ENCODE peak calls at places on chromosomes 1 and 21, in four cellular contexts. One of them, this sample, is unnamed.

GRCh38 chr21:42199488-42200463 is 19.2 kb upstream of the ABCG1 start:
- DNase-seq in HepG2: peak
- DNase-seq in SK-N-SH: no peak
- DNase-seq in K562: no peak
- DNase-seq in this sample: peak

GRCh38 chr1:50099654-50100053 is 9.1 kb upstream of the ELAVL4 start:
- DNase-seq in SK-N-SH: no peak
- DNase-seq in K562: no peak
- DNase-seq in HepG2: no peak
- DNase-seq in this sample: no peak

GRCh38 chr1:116415699-116416533 is 42.9 kb downstream of the ATP1A1 start:
- DNase-seq in HepG2: peak
- DNase-seq in K562: peak
- DNase-seq in SK-N-SH: peak
- DNase-seq in this sample: peak

GRCh38 chr1:161180643-161181042 is 3.3 kb upstream of the B4GALT3 start:
- DNase-seq in SK-N-SH: no peak
- DNase-seq in K562: no peak
- DNase-seq in HepG2: no peak
- DNase-seq in this sample: no peak

GRCh38 chr1:45299981-45300668 is 26.6 kb upstream of the HPDL start:
- DNase-seq in K562: peak
- DNase-seq in SK-N-SH: peak
- DNase-seq in HepG2: peak
- DNase-seq in this sample: peak

GRCh38 chr1:7491089-7491817 is 279.8 kb upstream of the VAMP3 start:
- DNase-seq in HepG2: no peak
- DNase-seq in K562: no peak
- DNase-seq in SK-N-SH: no peak
- DNase-seq in this sample: peak

GRCh38 chr1:45213892-45214291 is 7.5 kb upstream of the ZSWIM5 start:
- DNase-seq in SK-N-SH: no peak
- DNase-seq in HepG2: no peak
- DNase-seq in K562: no peak
- DNase-seq in this sample: no peak

GRCh38 chr1:55239548-55239947 is 24.4 kb upstream of the USP24 start:
- DNase-seq in HepG2: no peak
- DNase-seq in SK-N-SH: no peak
- DNase-seq in K562: no peak
- DNase-seq in this sample: no peak

GRCh38 chr21:38955495-38955894 is 149.8 kb downstream of the ETS2 start:
- DNase-seq in SK-N-SH: no peak
- DNase-seq in HepG2: no peak
- DNase-seq in K562: no peak
- DNase-seq in this sample: peak

GRCh38 chr1:242847390-242847993 is 323.0 kb upstream of the PLD5 start:
- DNase-seq in HepG2: no peak
- DNase-seq in K562: no peak
- DNase-seq in SK-N-SH: no peak
- DNase-seq in this sample: no peak

GRCh38 chr1:40650075-40650474 is 15.4 kb downstream of the RIMS3 start:
- DNase-seq in K562: peak
- DNase-seq in SK-N-SH: peak
- DNase-seq in HepG2: peak
- DNase-seq in this sample: no peak

GRCh38 chr21:18294100-18294499 is 49.5 kb downstream of the CHODL start:
- DNase-seq in K562: no peak
- DNase-seq in HepG2: no peak
- DNase-seq in SK-N-SH: no peak
- DNase-seq in this sample: no peak

GRCh38 chr1:40312238-40313205 is 4.6 kb downstream of the COL9A2 start:
- DNase-seq in SK-N-SH: no peak
- DNase-seq in K562: no peak
- DNase-seq in HepG2: peak
- DNase-seq in this sample: no peak

GRCh38 chr1:90823686-90824085 is 106.6 kb upstream of the BARHL2 start:
- DNase-seq in SK-N-SH: no peak
- DNase-seq in HepG2: no peak
- DNase-seq in K562: no peak
- DNase-seq in this sample: no peak

GRCh38 chr1:235852887-235853286 is 13.8 kb downstream of the LYST start:
- DNase-seq in HepG2: no peak
- DNase-seq in SK-N-SH: no peak
- DNase-seq in K562: no peak
- DNase-seq in this sample: no peak

GRCh38 chr1:44012941-44013609 is 18.2 kb downstream of the SLC6A9 start:
- DNase-seq in SK-N-SH: no peak
- DNase-seq in K562: no peak
- DNase-seq in HepG2: no peak
- DNase-seq in this sample: no peak

GRCh38 chr1:102852583-102852982 is 255.7 kb downstream of the COL11A1 start:
- DNase-seq in HepG2: no peak
- DNase-seq in SK-N-SH: peak
- DNase-seq in K562: no peak
- DNase-seq in this sample: peak

GRCh38 chr21:41692216-41692615 is 74.6 kb downstream of the RIPK4 start:
- DNase-seq in HepG2: no peak
- DNase-seq in K562: no peak
- DNase-seq in SK-N-SH: no peak
- DNase-seq in this sample: no peak

GRCh38 chr21:25735895-25736597 is 1.3 kb downstream of the GABPA start:
- DNase-seq in HepG2: peak
- DNase-seq in SK-N-SH: no peak
- DNase-seq in K562: no peak
- DNase-seq in this sample: peak

GRCh38 chr1:116881879-116882520 is 27.7 kb upstream of the PTGFRN start:
- DNase-seq in HepG2: peak
- DNase-seq in K562: peak
- DNase-seq in SK-N-SH: no peak
- DNase-seq in this sample: peak

GRCh38 chr1:223645903-223646302 is 19.6 kb downstream of the CAPN8 start:
- DNase-seq in K562: no peak
- DNase-seq in HepG2: no peak
- DNase-seq in SK-N-SH: no peak
- DNase-seq in this sample: no peak

GRCh38 chr1:22483121-22483520 is 31.5 kb downstream of the ZBTB40 start:
- DNase-seq in K562: no peak
- DNase-seq in HepG2: no peak
- DNase-seq in SK-N-SH: no peak
- DNase-seq in this sample: no peak

GRCh38 chr1:78490861-78491310 is at the start of gene PTGFR:
- DNase-seq in HepG2: no peak
- DNase-seq in SK-N-SH: peak
- DNase-seq in K562: no peak
- DNase-seq in this sample: peak

GRCh38 chr1:100187912-100188311 is 9.9 kb upstream of the LRRC39 start:
- DNase-seq in K562: no peak
- DNase-seq in HepG2: peak
- DNase-seq in SK-N-SH: no peak
- DNase-seq in this sample: peak

GRCh38 chr1:175524003-175524402 is 219.4 kb downstream of the TNR start:
- DNase-seq in HepG2: no peak
- DNase-seq in K562: no peak
- DNase-seq in SK-N-SH: no peak
- DNase-seq in this sample: no peak

GRCh38 chr1:42552636-42553035 is 89.5 kb downstream of the CCDC30 start:
- DNase-seq in SK-N-SH: no peak
- DNase-seq in HepG2: no peak
- DNase-seq in K562: no peak
- DNase-seq in this sample: no peak

GRCh38 chr1:47870946-47871750 is 126.0 kb downstream of the TRABD2B start:
- DNase-seq in HepG2: no peak
- DNase-seq in SK-N-SH: no peak
- DNase-seq in K562: no peak
- DNase-seq in this sample: no peak

GRCh38 chr1:63874278-63874880 is 100.6 kb downstream of the ROR1 start:
- DNase-seq in SK-N-SH: no peak
- DNase-seq in K562: no peak
- DNase-seq in HepG2: no peak
- DNase-seq in this sample: peak

GRCh38 chr1:162310337-162310736 is 66.3 kb downstream of the SPATA46 start:
- DNase-seq in SK-N-SH: no peak
- DNase-seq in K562: no peak
- DNase-seq in HepG2: no peak
- DNase-seq in this sample: peak

GRCh38 chr21:18369115-18369514 is 34.5 kb downstream of the TMPRSS15 start:
- DNase-seq in SK-N-SH: peak
- DNase-seq in HepG2: peak
- DNase-seq in K562: no peak
- DNase-seq in this sample: no peak

GRCh38 chr1:215466361-215466760 is 100.7 kb upstream of the KCTD3 start:
- DNase-seq in K562: no peak
- DNase-seq in HepG2: no peak
- DNase-seq in SK-N-SH: no peak
- DNase-seq in this sample: no peak

GRCh38 chr1:109542657-109543056 is 3.0 kb downstream of the GPR61 start:
- DNase-seq in K562: no peak
- DNase-seq in HepG2: no peak
- DNase-seq in SK-N-SH: no peak
- DNase-seq in this sample: no peak

GRCh38 chr1:84619383-84620093 is 45.3 kb upstream of the CTBS start:
- DNase-seq in SK-N-SH: peak
- DNase-seq in HepG2: peak
- DNase-seq in K562: no peak
- DNase-seq in this sample: peak

GRCh38 chr1:96865731-96866684 is 144.4 kb downstream of the PTBP2 start:
- DNase-seq in SK-N-SH: no peak
- DNase-seq in K562: no peak
- DNase-seq in HepG2: no peak
- DNase-seq in this sample: peak

GRCh38 chr1:39816431-39817090 is 27.9 kb upstream of the BMP8B start:
- DNase-seq in SK-N-SH: peak
- DNase-seq in K562: peak
- DNase-seq in HepG2: peak
- DNase-seq in this sample: peak

GRCh38 chr1:245715970-245716369 is 561.2 kb downstream of the KIF26B start:
- DNase-seq in SK-N-SH: no peak
- DNase-seq in HepG2: peak
- DNase-seq in K562: no peak
- DNase-seq in this sample: peak

GRCh38 chr21:19523731-19524130 is 1120.1 kb upstream of the TMPRSS15 start:
- DNase-seq in SK-N-SH: no peak
- DNase-seq in K562: no peak
- DNase-seq in HepG2: no peak
- DNase-seq in this sample: no peak

GRCh38 chr1:80882552-80882951 is 918.2 kb upstream of the ADGRL2 start:
- DNase-seq in SK-N-SH: no peak
- DNase-seq in HepG2: peak
- DNase-seq in K562: no peak
- DNase-seq in this sample: peak

GRCh38 chr1:151892190-151892589 is 17.1 kb downstream of the THEM4 start:
- DNase-seq in HepG2: no peak
- DNase-seq in SK-N-SH: no peak
- DNase-seq in K562: no peak
- DNase-seq in this sample: peak

GRCh38 chr1:8705104-8705503 is 112.3 kb downstream of the RERE start:
- DNase-seq in K562: no peak
- DNase-seq in SK-N-SH: no peak
- DNase-seq in HepG2: no peak
- DNase-seq in this sample: no peak

GRCh38 chr1:8708259-8708658 is 109.2 kb downstream of the RERE start:
- DNase-seq in HepG2: no peak
- DNase-seq in SK-N-SH: no peak
- DNase-seq in K562: no peak
- DNase-seq in this sample: no peak

GRCh38 chr1:8702848-8703810 is 114.3 kb downstream of the RERE start:
- DNase-seq in HepG2: peak
- DNase-seq in K562: peak
- DNase-seq in SK-N-SH: peak
- DNase-seq in this sample: peak

GRCh38 chr1:8706291-8706690 is 111.1 kb downstream of the RERE start:
- DNase-seq in K562: no peak
- DNase-seq in HepG2: no peak
- DNase-seq in SK-N-SH: no peak
- DNase-seq in this sample: no peak

GRCh38 chr1:8706995-8707396 is 110.4 kb downstream of the RERE start:
- DNase-seq in K562: no peak
- DNase-seq in HepG2: peak
- DNase-seq in SK-N-SH: peak
- DNase-seq in this sample: peak
- TF ChIP-seq MXI1 in K562: no peak
- TF ChIP-seq MXI1 in HepG2: no peak
- TF ChIP-seq MXI1 in SK-N-SH: peak
- TF ChIP-seq MXI1 in this sample: no peak

GRCh38 chr1:217040696-217041095 is 317.5 kb upstream of the ESRRG start:
- DNase-seq in HepG2: no peak
- DNase-seq in K562: no peak
- DNase-seq in SK-N-SH: no peak
- DNase-seq in this sample: peak
- TF ChIP-seq MXI1 in HepG2: no peak
- TF ChIP-seq MXI1 in K562: no peak
- TF ChIP-seq MXI1 in SK-N-SH: no peak
- TF ChIP-seq MXI1 in this sample: no peak

GRCh38 chr1:16250547-16251251 is 13.7 kb upstream of the CPLANE2 start:
- DNase-seq in K562: no peak
- DNase-seq in HepG2: no peak
- DNase-seq in SK-N-SH: no peak
- DNase-seq in this sample: peak
- TF ChIP-seq MXI1 in K562: no peak
- TF ChIP-seq MXI1 in HepG2: no peak
- TF ChIP-seq MXI1 in SK-N-SH: no peak
- TF ChIP-seq MXI1 in this sample: no peak

GRCh38 chr1:233251321-233251720 is 44.2 kb downstream of the PCNX2 start:
- DNase-seq in SK-N-SH: no peak
- DNase-seq in HepG2: no peak
- DNase-seq in K562: no peak
- DNase-seq in this sample: no peak
- TF ChIP-seq MXI1 in SK-N-SH: no peak
- TF ChIP-seq MXI1 in HepG2: no peak
- TF ChIP-seq MXI1 in K562: no peak
- TF ChIP-seq MXI1 in this sample: no peak

DNA sequence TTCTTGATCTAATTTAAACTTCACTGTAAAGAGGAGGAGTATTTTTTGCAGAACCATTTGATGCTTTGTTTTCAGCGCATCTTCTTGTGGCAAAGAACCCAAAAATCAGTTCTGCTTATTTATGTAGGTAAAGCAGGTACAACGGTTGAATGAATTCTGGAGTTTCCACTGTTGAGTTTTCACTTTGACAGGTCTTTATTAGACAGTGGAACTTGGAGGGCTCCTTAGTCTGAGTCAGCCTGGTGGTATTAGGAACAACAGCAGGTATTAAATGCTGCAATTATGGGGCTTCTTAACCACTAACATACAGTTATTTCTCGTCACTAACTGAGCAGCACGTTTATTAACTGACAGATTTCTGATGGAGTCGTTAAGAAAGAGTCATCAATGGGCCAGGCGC is 1.2 kb downstream of the LRIG2 start:
- DNase-seq in SK-N-SH: no peak
- DNase-seq in HepG2: no peak
- DNase-seq in K562: no peak
- DNase-seq in this sample: no peak
- TF ChIP-seq MXI1 in SK-N-SH: no peak
- TF ChIP-seq MXI1 in HepG2: no peak
- TF ChIP-seq MXI1 in K562: no peak
- TF ChIP-seq MXI1 in this sample: no peak